ENCODE peak calls at places on chromosomes 7 and 10, in six cellular contexts. T is stimulated activated CD8-positive, alpha-beta memory T cell treated with anti-CD3 and anti-CD28 coated beads, Interleukin-12 subunit alpha, Interleukin-12 subunit beta, amount 100 ng/mL, for 1 hour; B is GM20000; W is brain pericyte; G is HL-60; C is T-helper 9 cell. S is an unnamed sample.

GRCh38 chr7:99791021-99791420 is 7.0 kb upstream of the CYP3A4 start:
- DNase-seq in T (no peak), B (no peak), W (no peak), G (no peak), C (no peak), S (peak)

GRCh38 chr10:55500931-55501559 is 700.0 kb upstream of the PCDH15 start:
- DNase-seq in T (no peak), B (peak), W (no peak), G (no peak), C (no peak), S (peak)

GRCh38 chr10:43863270-43863669 is 214.6 kb upstream of the ZNF32 start:
- DNase-seq in T (no peak), B (no peak), W (no peak), G (no peak), C (no peak), S (no peak)

GRCh38 chr7:67738958-67739357 is 742.3 kb downstream of the TYW1 start:
- DNase-seq in T (no peak), B (no peak), W (no peak), G (peak), C (no peak), S (no peak)

GRCh38 chr7:83413425-83413824 is 235.5 kb downstream of the SEMA3E start:
- DNase-seq in T (no peak), B (no peak), W (no peak), G (no peak), C (no peak), S (peak)

GRCh38 chr10:99993994-99994689 is 15.6 kb downstream of the DNMBP start:
- DNase-seq in T (peak), B (peak), W (peak), G (peak), C (peak), S (no peak)

GRCh38 chr10:38050212-38050611 is 39.7 kb downstream of the ZNF33A start:
- DNase-seq in T (no peak), B (no peak), W (no peak), G (no peak), C (no peak), S (no peak)

GRCh38 chr7:18975276-18975675 is 142.2 kb downstream of the TWIST1 start:
- DNase-seq in T (no peak), B (no peak), W (peak), G (no peak), C (no peak), S (peak)

GRCh38 chr10:18400201-18400910 is 251.0 kb downstream of the NSUN6 start:
- DNase-seq in T (no peak), B (peak), W (no peak), G (no peak), C (no peak), S (peak)

GRCh38 chr10:58465641-58466040 is 47.0 kb upstream of the BICC1 start:
- DNase-seq in T (no peak), B (no peak), W (no peak), G (no peak), C (no peak), S (no peak)

GRCh38 chr7:158863611-158864506 is 7.5 kb downstream of the DYNC2I1 start:
- DNase-seq in T (no peak), B (peak), W (no peak), G (peak), C (peak), S (peak)

GRCh38 chr10:102804382-102804781 is 32.8 kb downstream of the CYP17A1 start:
- DNase-seq in T (no peak), B (no peak), W (no peak), G (no peak), C (no peak), S (no peak)

GRCh38 chr10:24625778-24626177 is 97.9 kb downstream of the ARHGAP21 start:
- DNase-seq in T (no peak), B (no peak), W (no peak), G (no peak), C (no peak), S (no peak)

GRCh38 chr7:120740348-120740747 is 117.6 kb downstream of the TSPAN12 start:
- DNase-seq in T (no peak), B (no peak), W (peak), G (no peak), C (no peak), S (no peak)

GRCh38 chr7:4288791-4289190 is 393.3 kb upstream of the FOXK1 start:
- DNase-seq in T (no peak), B (no peak), W (no peak), G (no peak), C (no peak), S (no peak)

GRCh38 chr7:20165146-20165510 is 52.1 kb downstream of the MACC1 start:
- DNase-seq in T (no peak), B (no peak), W (no peak), G (no peak), C (no peak), S (no peak)

GRCh38 chr10:83542774-83543291 is 596.5 kb upstream of the GHITM start:
- DNase-seq in T (no peak), B (no peak), W (no peak), G (no peak), C (no peak), S (peak)

GRCh38 chr10:72013202-72013945 is 49.2 kb downstream of the CHST3 start:
- DNase-seq in T (no peak), B (no peak), W (no peak), G (no peak), C (no peak), S (no peak)

GRCh38 chr7:80941206-80941758 is 22.4 kb upstream of the SEMA3C start:
- DNase-seq in T (no peak), B (no peak), W (no peak), G (no peak), C (no peak), S (peak)

GRCh38 chr7:101815826-101816488 is 1.5 kb upstream of the CUX1 start:
- DNase-seq in T (peak), B (peak), W (no peak), G (peak), C (peak), S (peak)

GRCh38 chr7:155210386-155210785 is 87.3 kb upstream of the INSIG1 start:
- DNase-seq in T (no peak), B (no peak), W (no peak), G (no peak), C (no peak), S (no peak)

GRCh38 chr7:192035-192649 is at the start of gene FAM20C:
- DNase-seq in T (peak), B (no peak), W (peak), G (peak), C (peak), S (peak)

GRCh38 chr7:1569016-1569415 is 816 bp downstream of the PSMG3 start:
- DNase-seq in T (no peak), B (no peak), W (no peak), G (peak), C (peak), S (peak)

GRCh38 chr7:148941598-148942280 is 57.6 kb upstream of the EZH2 start:
- DNase-seq in T (peak), B (no peak), W (no peak), G (peak), C (peak), S (peak)

GRCh38 chr7:74429153-74429747 is 24.5 kb upstream of the GTF2IRD1 start:
- DNase-seq in T (no peak), B (no peak), W (no peak), G (no peak), C (no peak), S (peak)

GRCh38 chr10:78953124-78954008 is 115.4 kb upstream of the ZMIZ1 start:
- DNase-seq in T (no peak), B (no peak), W (no peak), G (no peak), C (no peak), S (no peak)

GRCh38 chr7:100407285-100408180 is 21.0 kb downstream of the ZCWPW1 start:
- DNase-seq in T (no peak), B (peak), W (no peak), G (peak), C (no peak), S (peak)

GRCh38 chr7:151223728-151224127 is 3.3 kb downstream of the ABCF2 start:
- DNase-seq in T (no peak), B (no peak), W (no peak), G (no peak), C (no peak), S (no peak)

GRCh38 chr7:641269-641671 is 85.2 kb upstream of the DNAAF5 start:
- DNase-seq in T (no peak), B (no peak), W (no peak), G (no peak), C (no peak), S (no peak)

GRCh38 chr10:73076361-73077183 is 20.1 kb downstream of the P4HA1 start:
- DNase-seq in T (no peak), B (no peak), W (no peak), G (no peak), C (no peak), S (no peak)

GRCh38 chr7:31071316-31071715 is 19.2 kb downstream of the ADCYAP1R1 start:
- DNase-seq in T (no peak), B (no peak), W (no peak), G (no peak), C (no peak), S (no peak)

GRCh38 chr10:112792487-112793196 is 157.4 kb upstream of the TCF7L2 start:
- DNase-seq in T (no peak), B (no peak), W (no peak), G (no peak), C (no peak), S (no peak)

GRCh38 chr7:44184221-44184873 is 4.9 kb downstream of the GCK start:
- DNase-seq in T (no peak), B (no peak), W (peak), G (no peak), C (no peak), S (peak)

GRCh38 chr7:82506702-82507101 is 63.1 kb upstream of the CACNA2D1 start:
- DNase-seq in T (no peak), B (no peak), W (no peak), G (no peak), C (no peak), S (no peak)

GRCh38 chr7:92831716-92832622 is 4.4 kb downstream of the CDK6 start:
- DNase-seq in T (no peak), B (no peak), W (no peak), G (no peak), C (no peak), S (peak)

GRCh38 chr10:124237282-124237975 is 144.0 kb upstream of the CHST15 start:
- DNase-seq in T (no peak), B (no peak), W (no peak), G (no peak), C (no peak), S (no peak)

GRCh38 chr10:48383393-48383792 is 76.9 kb downstream of the MAPK8 start:
- DNase-seq in T (no peak), B (no peak), W (no peak), G (no peak), C (no peak), S (no peak)

GRCh38 chr10:77188000-77188395 is 449.6 kb downstream of the KCNMA1 start:
- DNase-seq in T (no peak), B (no peak), W (no peak), G (no peak), C (no peak), S (no peak)

GRCh38 chr10:123648595-123648994 is 17.6 kb upstream of the GPR26 start:
- DNase-seq in T (no peak), B (no peak), W (no peak), G (no peak), C (no peak), S (no peak)

S was measured in Caki2.